ENCODE peak calls at places on chromosomes 6 and 20, in six cellular contexts. One of them, this sample, is unnamed.

GRCh38 chr6:3088446-3088845 is 20.2 kb downstream of the RIPK1 start:
- DNase-seq in lower lobe of right lung: no peak
- DNase-seq in sigmoid colon: no peak
- DNase-seq in heart right ventricle: no peak
- DNase-seq in brain microvascular endothelial cell: peak; percentile 57
- DNase-seq in psoas muscle: peak; percentile 45
- DNase-seq in this sample: no peak

GRCh38 chr20:59493926-59494325 is 110.4 kb upstream of the PHACTR3 start:
- DNase-seq in sigmoid colon: no peak
- DNase-seq in heart right ventricle: no peak
- DNase-seq in psoas muscle: no peak
- DNase-seq in brain microvascular endothelial cell: no peak
- DNase-seq in lower lobe of right lung: no peak
- DNase-seq in this sample: no peak

GRCh38 chr6:41563060-41563776 is 17.0 kb downstream of the FOXP4 start:
- DNase-seq in sigmoid colon: no peak
- DNase-seq in brain microvascular endothelial cell: no peak
- DNase-seq in heart right ventricle: no peak
- DNase-seq in psoas muscle: no peak
- DNase-seq in lower lobe of right lung: no peak
- DNase-seq in this sample: no peak

GRCh38 chr6:33600761-33601160 is 20.4 kb upstream of the ITPR3 start:
- DNase-seq in psoas muscle: no peak
- DNase-seq in sigmoid colon: no peak
- DNase-seq in brain microvascular endothelial cell: no peak
- DNase-seq in lower lobe of right lung: no peak
- DNase-seq in heart right ventricle: no peak
- DNase-seq in this sample: no peak

GRCh38 chr20:49811825-49812462 is 684 bp upstream of the SLC9A8 start:
- DNase-seq in psoas muscle: no peak
- DNase-seq in sigmoid colon: no peak
- DNase-seq in brain microvascular endothelial cell: peak; percentile 29
- DNase-seq in lower lobe of right lung: no peak
- DNase-seq in heart right ventricle: no peak
- DNase-seq in this sample: no peak

GRCh38 chr6:166930354-166930891 is 25.9 kb downstream of the RNASET2 start:
- DNase-seq in lower lobe of right lung: no peak
- DNase-seq in psoas muscle: no peak
- DNase-seq in brain microvascular endothelial cell: no peak
- DNase-seq in heart right ventricle: no peak
- DNase-seq in sigmoid colon: no peak
- DNase-seq in this sample: no peak

GRCh38 chr6:140779341-140779740 is 1353.4 kb upstream of the GJE1 start:
- DNase-seq in heart right ventricle: no peak
- DNase-seq in brain microvascular endothelial cell: peak; percentile 12
- DNase-seq in sigmoid colon: no peak
- DNase-seq in lower lobe of right lung: no peak
- DNase-seq in psoas muscle: no peak
- DNase-seq in this sample: no peak

GRCh38 chr20:37346526-37347346 is 796 bp downstream of the SRC start:
- DNase-seq in lower lobe of right lung: no peak
- DNase-seq in sigmoid colon: peak; percentile 71
- DNase-seq in psoas muscle: no peak
- DNase-seq in brain microvascular endothelial cell: no peak
- DNase-seq in heart right ventricle: no peak
- DNase-seq in this sample: no peak

GRCh38 chr20:33299111-33299603 is 16.1 kb downstream of the BPIFB1 start:
- DNase-seq in lower lobe of right lung: peak; percentile 76
- DNase-seq in sigmoid colon: peak; percentile 70
- DNase-seq in brain microvascular endothelial cell: peak; percentile 33
- DNase-seq in psoas muscle: peak; percentile 61
- DNase-seq in heart right ventricle: peak; percentile 68
- DNase-seq in this sample: no peak

GRCh38 chr6:111918825-111919224 is 45.6 kb upstream of the FYN start:
- DNase-seq in brain microvascular endothelial cell: peak; percentile 70
- DNase-seq in heart right ventricle: peak; percentile 14
- DNase-seq in sigmoid colon: no peak
- DNase-seq in psoas muscle: peak; percentile 39
- DNase-seq in lower lobe of right lung: no peak
- DNase-seq in this sample: peak; percentile 62

GRCh38 chr6:137155830-137156229 is 17.6 kb downstream of the IL22RA2 start:
- DNase-seq in heart right ventricle: no peak
- DNase-seq in brain microvascular endothelial cell: peak; percentile 17
- DNase-seq in psoas muscle: no peak
- DNase-seq in sigmoid colon: no peak
- DNase-seq in lower lobe of right lung: no peak
- DNase-seq in this sample: peak; percentile 33

GRCh38 chr6:105805581-105806023 is 280.5 kb upstream of the PRDM1 start:
- DNase-seq in heart right ventricle: no peak
- DNase-seq in psoas muscle: no peak
- DNase-seq in brain microvascular endothelial cell: peak; percentile 35
- DNase-seq in sigmoid colon: no peak
- DNase-seq in lower lobe of right lung: no peak
- DNase-seq in this sample: no peak

GRCh38 chr6:167979436-167980090 is 17.9 kb upstream of the KIF25 start:
- DNase-seq in sigmoid colon: no peak
- DNase-seq in psoas muscle: no peak
- DNase-seq in heart right ventricle: no peak
- DNase-seq in brain microvascular endothelial cell: no peak
- DNase-seq in lower lobe of right lung: no peak
- DNase-seq in this sample: no peak

GRCh38 chr20:1636621-1637020 is 16.8 kb upstream of the SIRPB1 start:
- DNase-seq in sigmoid colon: no peak
- DNase-seq in brain microvascular endothelial cell: no peak
- DNase-seq in psoas muscle: no peak
- DNase-seq in heart right ventricle: no peak
- DNase-seq in lower lobe of right lung: no peak
- DNase-seq in this sample: no peak

GRCh38 chr6:148934534-148934933 is 187.7 kb downstream of the UST start:
- DNase-seq in psoas muscle: peak; percentile 35
- DNase-seq in sigmoid colon: peak; percentile 75
- DNase-seq in brain microvascular endothelial cell: peak; percentile 41
- DNase-seq in heart right ventricle: no peak
- DNase-seq in lower lobe of right lung: peak; percentile 47
- DNase-seq in this sample: no peak

GRCh38 chr6:33860706-33861474 is 57.1 kb upstream of the MLN start:
- DNase-seq in psoas muscle: no peak
- DNase-seq in lower lobe of right lung: no peak
- DNase-seq in brain microvascular endothelial cell: no peak
- DNase-seq in sigmoid colon: no peak
- DNase-seq in heart right ventricle: no peak
- DNase-seq in this sample: peak; percentile 20

GRCh38 chr6:42566614-42567208 is 2.9 kb downstream of the UBR2 start:
- DNase-seq in heart right ventricle: no peak
- DNase-seq in psoas muscle: no peak
- DNase-seq in lower lobe of right lung: no peak
- DNase-seq in sigmoid colon: no peak
- DNase-seq in brain microvascular endothelial cell: no peak
- DNase-seq in this sample: no peak

GRCh38 chr6:42562788-42563187 is 1.0 kb upstream of the UBR2 start:
- DNase-seq in lower lobe of right lung: no peak
- DNase-seq in psoas muscle: no peak
- DNase-seq in heart right ventricle: no peak
- DNase-seq in sigmoid colon: no peak
- DNase-seq in brain microvascular endothelial cell: no peak
- DNase-seq in this sample: no peak

GRCh38 chr6:42563697-42564495 is at the start of gene UBR2:
- DNase-seq in psoas muscle: peak; percentile 95
- DNase-seq in heart right ventricle: peak; percentile 90
- DNase-seq in sigmoid colon: peak; percentile 99
- DNase-seq in lower lobe of right lung: peak; percentile 97
- DNase-seq in brain microvascular endothelial cell: peak; percentile 99
- DNase-seq in this sample: peak; percentile 95

GRCh38 chr6:42561986-42562385 is 1.8 kb upstream of the UBR2 start:
- DNase-seq in brain microvascular endothelial cell: no peak
- DNase-seq in psoas muscle: no peak
- DNase-seq in lower lobe of right lung: no peak
- DNase-seq in sigmoid colon: no peak
- DNase-seq in heart right ventricle: no peak
- DNase-seq in this sample: no peak

DNA sequence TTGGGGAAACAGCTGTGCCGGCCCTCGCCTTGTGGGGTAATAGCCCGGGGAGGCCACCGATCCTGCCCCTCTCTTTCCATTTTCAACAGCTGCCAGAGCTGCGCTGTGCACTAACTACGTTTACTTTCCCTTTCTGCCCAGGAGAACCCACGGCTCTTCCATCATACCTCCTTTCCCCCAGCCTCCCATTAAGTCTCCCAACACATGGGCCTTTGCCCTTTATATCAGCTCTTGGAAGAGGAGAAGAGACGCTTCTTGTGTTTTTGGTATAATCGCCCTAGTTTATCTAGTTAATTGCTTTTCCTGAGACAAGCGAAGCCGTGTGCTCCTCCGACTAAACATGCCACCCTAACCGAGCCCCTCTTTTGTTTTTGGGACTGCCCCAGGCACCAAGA is 664 bp downstream of the UBR2 start:
- DNase-seq in heart right ventricle: no peak
- DNase-seq in psoas muscle: no peak
- DNase-seq in brain microvascular endothelial cell: no peak
- DNase-seq in sigmoid colon: no peak
- DNase-seq in lower lobe of right lung: no peak
- DNase-seq in this sample: no peak
- H3K4me3 ChIP-seq in heart right ventricle: peak overlapping the region; percentile 78
- H3K4me3 ChIP-seq in psoas muscle: peak overlapping the region; percentile 87
- H3K4me3 ChIP-seq in brain microvascular endothelial cell: peak overlapping the region; percentile 98
- H3K4me3 ChIP-seq in sigmoid colon: peak overlapping the region; percentile 71
- H3K4me3 ChIP-seq in lower lobe of right lung: peak overlapping the region; percentile 80
- H3K4me3 ChIP-seq in this sample: peak overlapping the region; percentile 99

DNA sequence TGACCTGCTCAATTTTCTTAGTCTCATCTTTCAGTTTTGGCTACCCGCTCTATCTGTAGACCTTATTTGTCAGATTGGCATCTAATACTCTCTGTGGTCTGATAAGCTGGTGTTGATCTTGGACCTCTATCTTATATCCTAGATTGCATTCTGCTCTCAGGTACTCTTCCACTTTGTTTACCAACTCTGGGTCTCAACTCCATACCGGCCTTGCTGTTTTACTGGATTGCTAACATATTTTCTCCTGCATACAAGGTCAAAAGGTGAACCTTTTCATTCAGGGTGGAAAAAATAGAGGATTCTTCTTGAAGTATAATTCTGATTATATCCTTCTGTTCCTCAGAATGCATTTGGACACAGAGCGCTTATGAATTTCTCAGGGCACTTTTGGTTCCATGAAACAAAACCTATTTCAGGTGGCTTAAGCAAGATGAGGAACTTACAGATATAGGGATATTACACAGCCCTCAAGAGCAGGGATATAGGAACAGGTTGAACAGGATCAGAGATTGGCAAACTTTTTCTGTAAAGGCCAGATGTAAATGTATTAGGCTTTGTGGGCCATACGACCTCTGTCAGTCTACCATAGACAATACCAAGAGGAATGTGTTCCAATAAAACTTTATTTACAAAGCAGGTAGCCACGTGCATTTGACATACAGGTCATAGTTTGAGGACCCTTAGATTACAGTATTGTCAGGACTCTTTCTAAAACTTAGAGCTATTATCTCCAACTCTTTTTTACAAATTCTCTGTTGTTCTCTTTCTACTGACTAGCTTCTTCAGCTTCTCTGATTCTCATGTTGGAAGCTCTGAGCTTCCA is 2.5 kb upstream of the SH3BGRL2 start:
- DNase-seq in heart right ventricle: no peak
- DNase-seq in sigmoid colon: no peak
- DNase-seq in brain microvascular endothelial cell: no peak
- DNase-seq in lower lobe of right lung: no peak
- DNase-seq in psoas muscle: no peak
- DNase-seq in this sample: no peak
- H3K4me3 ChIP-seq in heart right ventricle: no peak overlapping the region
- H3K4me3 ChIP-seq in sigmoid colon: no peak overlapping the region
- H3K4me3 ChIP-seq in brain microvascular endothelial cell: no peak overlapping the region
- H3K4me3 ChIP-seq in lower lobe of right lung: no peak overlapping the region
- H3K4me3 ChIP-seq in psoas muscle: no peak overlapping the region
- H3K4me3 ChIP-seq in this sample: no peak overlapping the region

GRCh38 chr20:2839732-2840137 is 720 bp downstream of the PCED1A start:
- DNase-seq in sigmoid colon: no peak
- DNase-seq in heart right ventricle: no peak
- DNase-seq in brain microvascular endothelial cell: no peak
- DNase-seq in psoas muscle: no peak
- DNase-seq in lower lobe of right lung: no peak
- DNase-seq in this sample: no peak
- H3K4me3 ChIP-seq in sigmoid colon: peak overlapping the region; percentile 79
- H3K4me3 ChIP-seq in heart right ventricle: peak overlapping the region; percentile 73
- H3K4me3 ChIP-seq in brain microvascular endothelial cell: peak overlapping the region; percentile 82
- H3K4me3 ChIP-seq in psoas muscle: peak overlapping the region; percentile 88
- H3K4me3 ChIP-seq in lower lobe of right lung: peak overlapping the region; percentile 98
- H3K4me3 ChIP-seq in this sample: peak overlapping the region; percentile 88

GRCh38 chr6:27514906-27515495 is 42.1 kb upstream of the ZNF184 start:
- DNase-seq in brain microvascular endothelial cell: no peak
- DNase-seq in sigmoid colon: no peak
- DNase-seq in heart right ventricle: no peak
- DNase-seq in lower lobe of right lung: no peak
- DNase-seq in psoas muscle: no peak
- DNase-seq in this sample: no peak

GRCh38 chr6:27512525-27512924 is 39.6 kb upstream of the ZNF184 start:
- DNase-seq in psoas muscle: no peak
- DNase-seq in brain microvascular endothelial cell: no peak
- DNase-seq in heart right ventricle: no peak
- DNase-seq in sigmoid colon: no peak
- DNase-seq in lower lobe of right lung: no peak
- DNase-seq in this sample: no peak

GRCh38 chr6:27517238-27517637 is 44.3 kb upstream of the ZNF184 start:
- DNase-seq in sigmoid colon: no peak
- DNase-seq in psoas muscle: no peak
- DNase-seq in heart right ventricle: no peak
- DNase-seq in lower lobe of right lung: no peak
- DNase-seq in brain microvascular endothelial cell: no peak
- DNase-seq in this sample: no peak

GRCh38 chr6:27518881-27519795 is 46.2 kb upstream of the ZNF184 start:
- DNase-seq in sigmoid colon: peak; percentile 88
- DNase-seq in brain microvascular endothelial cell: peak; percentile 89
- DNase-seq in psoas muscle: peak; percentile 45
- DNase-seq in lower lobe of right lung: peak; percentile 62
- DNase-seq in heart right ventricle: peak; percentile 43
- DNase-seq in this sample: peak; percentile 74

DNA sequence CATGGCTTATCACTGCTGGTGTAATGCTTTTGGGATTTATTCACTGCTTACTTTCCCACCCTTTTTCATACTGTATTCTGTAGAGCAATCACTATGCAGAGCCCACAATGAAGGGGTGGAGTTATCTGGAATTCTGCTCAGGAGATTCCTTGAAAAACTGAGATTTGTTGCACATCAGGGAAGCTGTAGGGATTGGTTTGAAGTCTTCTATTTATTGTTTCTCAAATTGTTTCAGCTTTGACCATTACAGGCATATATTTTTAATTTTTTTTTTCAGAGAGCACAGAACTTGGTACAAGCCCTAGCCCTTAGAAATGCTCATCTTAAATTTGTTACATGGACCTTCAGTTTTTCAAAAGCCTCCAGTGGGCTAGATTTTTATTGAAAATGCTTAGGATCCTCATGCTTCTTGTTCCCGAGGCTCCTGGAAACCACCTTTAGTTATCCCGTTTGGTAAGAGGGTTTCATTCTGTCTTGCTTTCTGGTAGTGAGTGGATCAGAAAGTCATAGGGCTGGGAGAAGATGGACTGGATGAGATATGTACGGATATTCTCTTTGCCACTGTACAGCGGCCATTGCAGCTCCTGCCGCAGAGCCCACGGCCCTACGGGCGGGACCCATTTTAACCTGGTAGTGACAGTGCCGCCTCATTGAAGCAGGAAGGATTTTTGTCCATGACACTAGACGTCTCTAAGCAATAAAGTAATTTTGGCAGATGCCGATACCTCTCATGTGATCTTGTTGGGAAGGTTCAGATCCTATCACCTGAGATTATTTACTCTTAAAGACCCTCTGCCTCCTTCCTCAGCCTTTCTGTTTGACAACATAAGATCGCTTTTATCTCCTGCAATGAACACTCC is 45.3 kb upstream of the ZNF184 start:
- DNase-seq in psoas muscle: no peak
- DNase-seq in brain microvascular endothelial cell: no peak
- DNase-seq in lower lobe of right lung: no peak
- DNase-seq in heart right ventricle: no peak
- DNase-seq in sigmoid colon: no peak
- DNase-seq in this sample: no peak
- H3K4me3 ChIP-seq in psoas muscle: peak overlapping the region; percentile 80
- H3K4me3 ChIP-seq in brain microvascular endothelial cell: peak overlapping the region; percentile 92
- H3K4me3 ChIP-seq in lower lobe of right lung: peak overlapping the region; percentile 77
- H3K4me3 ChIP-seq in heart right ventricle: peak overlapping the region; percentile 75
- H3K4me3 ChIP-seq in sigmoid colon: peak overlapping the region; percentile 59
- H3K4me3 ChIP-seq in this sample: peak overlapping the region; percentile 81